ENCODE peak calls at places on chromosomes 4 and X, in five cellular contexts. One of them, this sample, is unnamed.

GRCh38 chr4:125739760-125740159 is 425.0 kb downstream of the FAT4 start:
- DNase-seq in HEK293T: no peak
- DNase-seq in stimulated activated CD4-positive, alpha-beta T cell treated with anti-CD3 and anti-CD28 coated beads, TNF-alpha, amount 100 ng/mL, for 48 hours: no peak
- DNase-seq in ureter: no peak
- DNase-seq in caudate nucleus: no peak
- DNase-seq in this sample: no peak

GRCh38 chr4:155952546-155952945 is 1.1 kb downstream of the CTSO start:
- DNase-seq in caudate nucleus: no peak
- DNase-seq in HEK293T: no peak
- DNase-seq in stimulated activated CD4-positive, alpha-beta T cell treated with anti-CD3 and anti-CD28 coated beads, TNF-alpha, amount 100 ng/mL, for 48 hours: no peak
- DNase-seq in ureter: no peak
- DNase-seq in this sample: no peak

GRCh38 chrX:13092455-13092941 is 48.1 kb upstream of the FAM9C start:
- DNase-seq in stimulated activated CD4-positive, alpha-beta T cell treated with anti-CD3 and anti-CD28 coated beads, TNF-alpha, amount 100 ng/mL, for 48 hours: no peak
- DNase-seq in caudate nucleus: no peak
- DNase-seq in HEK293T: no peak
- DNase-seq in ureter: peak; percentile 62
- DNase-seq in this sample: no peak

GRCh38 chr4:53935780-53936179 is 128.6 kb downstream of the CHIC2 start:
- DNase-seq in ureter: no peak
- DNase-seq in HEK293T: no peak
- DNase-seq in stimulated activated CD4-positive, alpha-beta T cell treated with anti-CD3 and anti-CD28 coated beads, TNF-alpha, amount 100 ng/mL, for 48 hours: no peak
- DNase-seq in caudate nucleus: no peak
- DNase-seq in this sample: no peak

GRCh38 chr4:72919937-72920336 is 149.6 kb downstream of the COX18 start:
- DNase-seq in stimulated activated CD4-positive, alpha-beta T cell treated with anti-CD3 and anti-CD28 coated beads, TNF-alpha, amount 100 ng/mL, for 48 hours: no peak
- DNase-seq in ureter: no peak
- DNase-seq in HEK293T: no peak
- DNase-seq in caudate nucleus: no peak
- DNase-seq in this sample: no peak

GRCh38 chrX:45851434-45851991 is 650.8 kb upstream of the DIPK2B start:
- DNase-seq in caudate nucleus: no peak
- DNase-seq in HEK293T: peak; percentile 43
- DNase-seq in stimulated activated CD4-positive, alpha-beta T cell treated with anti-CD3 and anti-CD28 coated beads, TNF-alpha, amount 100 ng/mL, for 48 hours: peak; percentile 38
- DNase-seq in ureter: peak; percentile 44
- DNase-seq in this sample: peak; percentile 88

GRCh38 chr4:21801661-21802355 is 146.8 kb downstream of the KCNIP4 start:
- DNase-seq in stimulated activated CD4-positive, alpha-beta T cell treated with anti-CD3 and anti-CD28 coated beads, TNF-alpha, amount 100 ng/mL, for 48 hours: no peak
- DNase-seq in caudate nucleus: no peak
- DNase-seq in HEK293T: no peak
- DNase-seq in ureter: no peak
- DNase-seq in this sample: no peak

GRCh38 chr4:5908836-5909235 is 15.9 kb upstream of the CRMP1 start:
- DNase-seq in HEK293T: no peak
- DNase-seq in ureter: no peak
- DNase-seq in stimulated activated CD4-positive, alpha-beta T cell treated with anti-CD3 and anti-CD28 coated beads, TNF-alpha, amount 100 ng/mL, for 48 hours: no peak
- DNase-seq in caudate nucleus: no peak
- DNase-seq in this sample: no peak

GRCh38 chr4:15982833-15983528 is 20.0 kb upstream of the FGFBP2 start:
- DNase-seq in HEK293T: no peak
- DNase-seq in ureter: no peak
- DNase-seq in stimulated activated CD4-positive, alpha-beta T cell treated with anti-CD3 and anti-CD28 coated beads, TNF-alpha, amount 100 ng/mL, for 48 hours: no peak
- DNase-seq in caudate nucleus: no peak
- DNase-seq in this sample: no peak

This sample was measured in HAP-1.